ENCODE peak calls at places on chromosome 11, in seven cellular contexts. X, E, N, Z, A, W and L are unnamed samples.

GRCh38 chr11:3616721-3617460 is 24.9 kb downstream of the ART5 start:
- DNase-seq in A (no peak), Z (no peak), E (no peak), N (no peak), W (no peak), X (no peak), L (no peak)

GRCh38 chr11:76237914-76238313 is 31.6 kb upstream of the WNT11 start:
- DNase-seq in X (no peak), E (peak; percentile 37), Z (peak; percentile 73), A (no peak), N (no peak), W (peak; percentile 36), L (no peak)

GRCh38 chr11:100756556-100756955 is 69.5 kb downstream of the ARHGAP42 start:
- DNase-seq in Z (no peak), W (no peak), N (no peak), X (no peak), A (no peak), E (no peak), L (no peak)

GRCh38 chr11:127217941-127218615 is 217.5 kb upstream of the KIRREL3 start:
- DNase-seq in W (no peak), X (no peak), Z (no peak), E (no peak), N (no peak), A (no peak), L (no peak)

GRCh38 chr11:83257638-83258229 is 28.4 kb downstream of the CCDC90B start:
- DNase-seq in N (no peak), W (peak; percentile 89), E (peak; percentile 7), Z (no peak), A (no peak), X (peak; percentile 93), L (no peak)

GRCh38 chr11:81986556-81987161 is 747.0 kb downstream of the FAM181B start:
- DNase-seq in X (no peak), W (no peak), E (no peak), A (no peak), Z (no peak), N (no peak), L (no peak)

GRCh38 chr11:19553683-19554333 is 158.8 kb upstream of the NAV2 start:
- DNase-seq in E (peak; percentile 90), A (peak; percentile 82), X (peak; percentile 68), N (peak; percentile 89), Z (peak; percentile 78), W (peak; percentile 72), L (peak; percentile 66)

GRCh38 chr11:88246680-88247079 is 71.4 kb upstream of the RAB38 start:
- DNase-seq in X (no peak), Z (no peak), W (peak; percentile 96), E (no peak), N (no peak), A (no peak), L (no peak)

GRCh38 chr11:10450451-10451398 is 4.3 kb upstream of the AMPD3 start:
- DNase-seq in W (no peak), N (peak; percentile 65), A (no peak), X (peak; percentile 47), E (peak; percentile 80), Z (peak; percentile 78), L (peak; percentile 32)

GRCh38 chr11:111548542-111548941 is 8.0 kb downstream of the LAYN start:
- DNase-seq in E (no peak), A (no peak), X (no peak), Z (no peak), W (no peak), N (no peak), L (no peak)

GRCh38 chr11:62435741-62436485 is 17.1 kb downstream of the SCGB1A1 start:
- DNase-seq in N (no peak), Z (no peak), E (no peak), W (no peak), X (no peak), A (no peak), L (no peak)

GRCh38 chr11:69949327-69949726 is 128.8 kb upstream of the ANO1 start:
- DNase-seq in X (peak; percentile 99), Z (peak; percentile 48), E (peak; percentile 83), N (no peak), A (no peak), W (peak; percentile 34), L (no peak)
- TF ChIP-seq CTCF in X (no peak), Z (no peak), E (no peak), N (no peak), A (no peak), W (no peak), L (no peak)

DNA sequence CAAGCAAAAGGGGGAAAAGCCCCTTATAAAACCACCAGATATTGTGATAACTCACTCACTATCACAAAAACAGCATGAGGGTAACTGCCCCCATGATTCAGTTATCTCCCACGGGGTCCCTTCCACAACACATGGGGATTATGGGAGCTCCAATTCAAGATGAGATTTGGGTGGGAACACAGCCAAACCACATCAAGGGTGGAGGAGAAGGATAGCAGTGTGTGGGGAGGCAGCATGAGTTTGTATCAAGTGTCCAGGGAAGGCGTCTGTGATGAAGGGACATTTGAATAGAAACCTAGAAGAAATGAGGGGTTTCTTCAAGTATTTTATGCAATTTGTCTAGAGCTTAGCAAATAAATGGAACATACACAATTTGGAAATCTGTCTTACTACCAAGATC is 98.2 kb downstream of the SLC1A2 start:
- DNase-seq in W (no peak), E (no peak), A (no peak), Z (no peak), N (no peak), X (no peak), L (no peak)
- TF ChIP-seq CTCF in W (no peak), E (no peak), A (no peak), Z (no peak), N (no peak), X (no peak), L (no peak)

GRCh38 chr11:133041928-133042890 is 490.1 kb downstream of the OPCML start:
- DNase-seq in X (no peak), A (no peak), E (no peak), Z (no peak), N (no peak), W (no peak), L (no peak)

GRCh38 chr11:133038850-133039249 is 493.5 kb downstream of the OPCML start:
- DNase-seq in X (no peak), E (no peak), Z (no peak), W (no peak), A (no peak), N (no peak), L (no peak)

GRCh38 chr11:133040289-133040893 is 491.9 kb downstream of the OPCML start:
- DNase-seq in W (no peak), A (no peak), E (peak; percentile 41), Z (no peak), N (no peak), X (no peak), L (no peak)

GRCh38 chr11:133041165-133041564 is 491.1 kb downstream of the OPCML start:
- DNase-seq in N (no peak), W (no peak), E (no peak), Z (no peak), A (no peak), X (no peak), L (no peak)
- TF ChIP-seq CTCF in N (no peak), W (no peak), E (no peak), Z (no peak), A (no peak), X (no peak), L (no peak)

GRCh38 chr11:11635456-11635855 is 13.7 kb upstream of the GALNT18 start:
- DNase-seq in Z (no peak), W (no peak), E (no peak), A (no peak), X (no peak), N (no peak), L (no peak)
- TF ChIP-seq CTCF in Z (no peak), W (no peak), E (no peak), A (no peak), X (no peak), N (no peak), L (no peak)